ENCODE peak calls at places on chromosomes 1 and 21, in four cellular contexts. M is OCI-LY7, Z is ovary, E is dorsolateral prefrontal cortex. S is an unnamed sample.

GRCh38 chr1:181190362-181191035 is 102.0 kb downstream of the IER5 start:
- DNase-seq in M (no peak), Z (no peak), E (no peak), S (no peak)

GRCh38 chr1:68623700-68624099 is 126.8 kb upstream of the DEPDC1 start:
- DNase-seq in M (no peak), Z (no peak), E (no peak), S (peak; percentile 47)

GRCh38 chr21:33662046-33662445 is 19.7 kb downstream of the ITSN1 start:
- DNase-seq in M (no peak), Z (no peak), E (no peak), S (no peak)

GRCh38 chr1:170959385-170959784 is 24.1 kb downstream of the MROH9 start:
- DNase-seq in M (no peak), Z (no peak), E (no peak), S (no peak)

GRCh38 chr1:170445096-170445495 is 86.9 kb upstream of the GORAB start:
- DNase-seq in M (no peak), Z (no peak), E (no peak), S (no peak)

GRCh38 chr1:25694167-25694566 is 77.6 kb downstream of the MAN1C1 start:
- DNase-seq in M (no peak), Z (peak; percentile 71), E (no peak), S (no peak)

GRCh38 chr21:43289966-43290365 is 121.2 kb downstream of the CRYAA start:
- DNase-seq in M (no peak), Z (peak; percentile 21), E (no peak), S (peak; percentile 5)

GRCh38 chr1:145942891-145943290 is 14.9 kb downstream of the LIX1L start:
- DNase-seq in M (no peak), Z (no peak), E (no peak), S (no peak)

GRCh38 chr1:67137307-67137753 is 2.6 kb upstream of the C1orf141 start:
- DNase-seq in M (no peak), Z (no peak), E (no peak), S (no peak)

GRCh38 chr1:169483500-169483966 is 2.2 kb downstream of the SLC19A2 start:
- DNase-seq in M (no peak), Z (no peak), E (no peak), S (no peak)

GRCh38 chr1:201708691-201709090 is 120.3 kb upstream of the IPO9 start:
- DNase-seq in M (no peak), Z (no peak), E (no peak), S (no peak)

GRCh38 chr1:111507411-111508201 is 4.2 kb upstream of the ADORA3 start:
- DNase-seq in M (peak; percentile 97), Z (peak; percentile 81), E (no peak), S (peak; percentile 82)

GRCh38 chr1:36178479-36179219 is 22.7 kb downstream of the MAP7D1 start:
- DNase-seq in M (no peak), Z (no peak), E (no peak), S (peak; percentile 59)

GRCh38 chr1:86377341-86377740 is 18.8 kb downstream of the ODF2L start:
- DNase-seq in M (peak; percentile 24), Z (no peak), E (no peak), S (no peak)

GRCh38 chr1:94819945-94820746 is at the start of gene SLC44A3:
- DNase-seq in M (no peak), Z (peak; percentile 70), E (no peak), S (peak; percentile 45)

GRCh38 chr1:15816674-15817073 is 9.2 kb upstream of the UQCRHL start:
- DNase-seq in M (no peak), Z (no peak), E (no peak), S (no peak)

GRCh38 chr1:63679589-63679988 is 86.4 kb downstream of the PGM1 start:
- DNase-seq in M (no peak), Z (no peak), E (no peak), S (no peak)

GRCh38 chr1:87208116-87208515 is 120.6 kb upstream of the LMO4 start:
- DNase-seq in M (no peak), Z (no peak), E (no peak), S (no peak)

GRCh38 chr21:31218830-31219608 is 125.0 kb downstream of the TIAM1 start:
- DNase-seq in M (no peak), Z (peak; percentile 37), E (no peak), S (peak; percentile 50)

GRCh38 chr1:157360021-157360390 is 192.3 kb downstream of the FCRL5 start:
- DNase-seq in M (no peak), Z (no peak), E (no peak), S (no peak)

GRCh38 chr1:78840447-78841251 is 165.9 kb downstream of the ADGRL4 start:
- DNase-seq in M (no peak), Z (no peak), E (no peak), S (no peak)

GRCh38 chr1:3819626-3820245 is 23.4 kb upstream of the LRRC47 start:
- DNase-seq in M (no peak), Z (no peak), E (no peak), S (no peak)

GRCh38 chr1:246786606-246787238 is 62.5 kb downstream of the SCCPDH start:
- DNase-seq in M (no peak), Z (no peak), E (no peak), S (no peak)

GRCh38 chr1:23118957-23119792 is 49.5 kb downstream of the LUZP1 start:
- DNase-seq in M (no peak), Z (no peak), E (no peak), S (no peak)

GRCh38 chr1:23763040-23763577 is 15.1 kb upstream of the PITHD1 start:
- DNase-seq in M (no peak), Z (no peak), E (no peak), S (no peak)

DNA sequence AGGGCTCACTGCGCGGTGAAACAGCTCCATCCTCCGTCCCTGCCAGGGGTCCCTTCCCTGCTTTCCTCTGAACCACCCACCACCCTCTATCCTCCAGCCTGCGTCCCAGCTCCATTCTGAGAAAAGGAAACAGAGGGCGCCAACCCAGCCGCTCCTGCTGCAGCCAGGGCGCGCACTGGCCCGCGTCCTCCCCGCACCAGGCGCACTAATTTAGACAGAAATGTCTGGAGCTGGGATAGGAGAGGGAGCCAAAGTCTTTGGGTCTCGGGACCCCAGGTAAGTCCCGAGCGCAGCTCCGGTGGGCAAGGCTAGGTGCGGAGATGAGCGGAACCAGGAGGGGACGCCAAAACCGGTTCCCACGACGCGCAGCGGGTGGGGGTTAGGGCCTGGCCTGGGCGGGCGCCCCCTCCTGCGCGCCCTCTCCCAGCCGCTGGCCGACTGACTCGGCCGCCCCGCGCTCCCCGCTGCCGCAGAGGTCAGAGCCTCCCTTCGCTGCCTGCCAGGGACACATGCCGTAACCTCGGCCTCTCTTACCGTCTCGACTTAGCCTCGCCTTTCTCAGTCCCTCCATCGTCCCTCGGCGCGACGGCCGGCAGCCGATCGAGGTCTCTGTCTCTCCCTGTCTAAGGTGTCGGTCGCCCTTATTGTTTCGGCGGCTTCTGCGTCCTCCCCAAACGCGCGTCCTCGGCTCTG is 2.0 kb downstream of the CAMK2N1 start:
- DNase-seq in M (no peak), Z (peak; percentile 59), E (no peak), S (no peak)
- TF ChIP-seq CTCF in M (peak; percentile 19), Z (no peak), E (peak; percentile 60), S (no peak)

GRCh38 chr1:40696294-40696693 is 4.8 kb downstream of the NFYC start:
- DNase-seq in M (no peak), Z (no peak), E (no peak), S (no peak)

GRCh38 chr1:40692429-40692905 is 963 bp downstream of the NFYC start:
- DNase-seq in M (no peak), Z (no peak), E (no peak), S (no peak)

GRCh38 chr1:40693425-40693824 is 1.9 kb downstream of the NFYC start:
- DNase-seq in M (no peak), Z (no peak), E (no peak), S (no peak)

GRCh38 chr1:40691538-40692428 is at the start of gene NFYC:
- DNase-seq in M (peak; percentile 100), Z (peak; percentile 95), E (peak; percentile 91), S (peak; percentile 96)

GRCh38 chr1:40694353-40694874 is 2.9 kb downstream of the NFYC start:
- DNase-seq in M (no peak), Z (no peak), E (no peak), S (no peak)
- H3K4me3 ChIP-seq in M (peak overlapping the region; percentile 94), Z (no peak overlapping the region), E (no peak overlapping the region), S (no peak overlapping the region)

GRCh38 chr1:53291574-53291973 is 36.3 kb downstream of the LRP8 start:
- DNase-seq in M (peak; percentile 14), Z (no peak), E (no peak), S (no peak)
- TF ChIP-seq CTCF in M (peak; percentile 49), Z (no peak), E (no peak), S (no peak)

GRCh38 chr1:226606311-226607267 is 58.0 kb downstream of the STUM start:
- DNase-seq in M (no peak), Z (peak; percentile 50), E (no peak), S (no peak)
- H3K4me3 ChIP-seq in M (no peak overlapping the region), Z (no peak overlapping the region), E (no peak overlapping the region), S (no peak overlapping the region)

DNA sequence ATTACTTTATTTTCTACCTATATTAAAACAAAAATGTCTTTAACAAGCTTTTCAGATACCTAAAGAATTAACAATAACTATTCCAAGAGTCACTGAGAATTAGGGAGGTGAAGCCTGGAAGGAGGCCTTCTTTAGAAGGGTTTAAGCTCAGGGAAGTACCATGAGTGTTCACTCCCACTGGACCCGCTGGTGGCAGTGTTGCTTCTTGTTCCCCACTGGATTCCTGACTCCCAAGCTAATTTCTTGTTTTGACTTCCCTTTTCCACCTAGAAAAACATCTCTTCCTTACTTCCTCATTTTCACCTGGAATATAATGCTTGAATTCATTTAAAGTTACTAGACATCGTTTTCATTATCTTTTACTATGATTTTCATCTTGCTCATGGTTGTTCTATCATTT is 264.2 kb downstream of the HMCN1 start:
- DNase-seq in M (no peak), Z (no peak), E (no peak), S (no peak)
- TF ChIP-seq CTCF in M (no peak), Z (no peak), E (no peak), S (no peak)

S was measured in left ventricle myocardium inferior.